ENCODE peak calls at places on chromosomes 11 and 22, in ten cellular contexts. D is stimulated activated CD4-positive, alpha-beta T cell treated with anti-CD3 and anti-CD28 coated beads, Interleukin-4, amount 100 ng/mL, for 24 hours; H is kidney glomerular epithelial cell; T is KG1; R is stimulated activated CD8-positive, alpha-beta memory T cell treated with anti-CD3 and anti-CD28 coated beads, Interleukin-4, amount 100 ng/mL, for 4 hours; C is H9; Z is colonic mucosa; F is activated CD4-positive, alpha-beta T cell treated with anti-CD3 and anti-CD28 coated beads, Interleukin-2, amount 50 U/mL, for 24 hours; M is activated naive CD8-positive, alpha-beta T cell treated with anti-CD3 and anti-CD28 coated beads, Interleukin-2, amount 50 U/mL, for 16 hours; X is CD8-positive, alpha-beta T cell. U is an unnamed sample.

GRCh38 chr22:42991010-42991651 is 23.8 kb downstream of the PACSIN2 start:
- DNase-seq in D (no peak), H (peak; percentile 41), T (no peak), R (no peak), C (no peak), Z (peak; percentile 67), F (no peak), M (no peak), X (no peak), U (no peak)

GRCh38 chr11:71452354-71453020 is 516 bp upstream of the NADSYN1 start:
- DNase-seq in D (peak; percentile 59), H (peak; percentile 3), T (peak; percentile 74), R (no peak), C (peak; percentile 52), Z (peak; percentile 63), F (no peak), M (peak; percentile 10), X (peak; percentile 65), U (peak; percentile 59)

GRCh38 chr11:65310215-65310614 is 4.5 kb upstream of the CDC42EP2 start:
- DNase-seq in D (no peak), H (no peak), T (no peak), R (no peak), C (no peak), Z (peak; percentile 52), F (no peak), M (no peak), X (no peak), U (no peak)

GRCh38 chr11:126186708-126187481 is 24.6 kb downstream of the RPUSD4 start:
- DNase-seq in D (no peak), H (no peak), T (no peak), R (no peak), C (no peak), Z (no peak), F (no peak), M (no peak), X (no peak), U (no peak)

GRCh38 chr11:127651175-127651887 is 650.8 kb upstream of the KIRREL3 start:
- DNase-seq in D (no peak), H (peak; percentile 66), T (no peak), R (no peak), C (no peak), Z (no peak), F (no peak), M (no peak), X (no peak), U (no peak)

GRCh38 chr11:69039501-69039900 is 9.2 kb upstream of the TPCN2 start:
- DNase-seq in D (no peak), H (no peak), T (no peak), R (no peak), C (no peak), Z (no peak), F (no peak), M (no peak), X (no peak), U (no peak)

GRCh38 chr11:105856954-105857353 is 165.1 kb downstream of the MSANTD4 start:
- DNase-seq in D (no peak), H (no peak), T (no peak), R (no peak), C (no peak), Z (no peak), F (no peak), M (no peak), X (no peak), U (no peak)

GRCh38 chr11:19239039-19239438 is 1.7 kb downstream of the E2F8 start:
- DNase-seq in D (no peak), H (no peak), T (no peak), R (no peak), C (no peak), Z (no peak), F (no peak), M (no peak), X (no peak), U (no peak)

GRCh38 chr11:124693142-124693541 is 19.4 kb downstream of the SPA17 start:
- DNase-seq in D (no peak), H (no peak), T (no peak), R (no peak), C (no peak), Z (no peak), F (no peak), M (no peak), X (no peak), U (no peak)

GRCh38 chr11:328012-328411 is 7.4 kb upstream of the IFITM3 start:
- DNase-seq in D (no peak), H (no peak), T (no peak), R (no peak), C (no peak), Z (no peak), F (no peak), M (no peak), X (no peak), U (no peak)

GRCh38 chr22:37416806-37417205 is 10.5 kb downstream of the ELFN2 start:
- DNase-seq in D (no peak), H (no peak), T (no peak), R (no peak), C (no peak), Z (no peak), F (no peak), M (no peak), X (peak; percentile 50), U (peak; percentile 32)

GRCh38 chr11:26442131-26442530 is 110.2 kb downstream of the ANO3 start:
- DNase-seq in D (no peak), H (no peak), T (no peak), R (no peak), C (no peak), Z (no peak), F (no peak), M (no peak), X (no peak), U (no peak)

GRCh38 chr22:29520851-29521250 is 32.7 kb downstream of the THOC5 start:
- DNase-seq in D (no peak), H (no peak), T (no peak), R (no peak), C (no peak), Z (no peak), F (no peak), M (no peak), X (no peak), U (no peak)

GRCh38 chr22:19977296-19978243 is 36.0 kb upstream of the TXNRD2 start:
- DNase-seq in D (no peak), H (no peak), T (no peak), R (no peak), C (no peak), Z (no peak), F (no peak), M (no peak), X (no peak), U (no peak)

GRCh38 chr11:9379046-9379445 is 5.4 kb upstream of the IPO7 start:
- DNase-seq in D (no peak), H (no peak), T (no peak), R (no peak), C (peak; percentile 69), Z (no peak), F (no peak), M (no peak), X (no peak), U (no peak)

GRCh38 chr11:108870373-108871020 is 205.6 kb downstream of the DDX10 start:
- DNase-seq in D (no peak), H (peak; percentile 64), T (no peak), R (no peak), C (no peak), Z (no peak), F (no peak), M (no peak), X (no peak), U (no peak)

GRCh38 chr11:94131363-94132115 is 2.9 kb downstream of the PANX1 start:
- DNase-seq in D (no peak), H (no peak), T (no peak), R (no peak), C (no peak), Z (no peak), F (no peak), M (no peak), X (no peak), U (peak; percentile 53)